ENCODE peak calls at places on chromosome 19, in five cellular contexts. V, U, E, N and Z are unnamed samples.

GRCh38 chr19:23799321-23799720 is 40.6 kb upstream of the ZNF681 start:
- DNase-seq in V (no peak), U (no peak), E (no peak), N (no peak), Z (no peak)

GRCh38 chr19:50705422-50706019 is 14.1 kb downstream of the SHANK1 start:
- DNase-seq in V (no peak), U (peak; percentile 74), E (peak; percentile 67), N (peak; percentile 5), Z (no peak)

GRCh38 chr19:33156354-33156753 is 24.4 kb downstream of the WDR88 start:
- DNase-seq in V (no peak), U (no peak), E (no peak), N (no peak), Z (no peak)

GRCh38 chr19:27657271-27658051 is 1555.5 kb downstream of the UQCRFS1 start:
- DNase-seq in V (no peak), U (peak; percentile 25), E (peak; percentile 3), N (no peak), Z (no peak)

GRCh38 chr19:35501684-35502083 is 11.4 kb upstream of the KRTDAP start:
- DNase-seq in V (no peak), U (no peak), E (no peak), N (peak; percentile 33), Z (no peak)

GRCh38 chr19:49672131-49672919 is 4.7 kb upstream of the PRMT1 start:
- DNase-seq in V (peak; percentile 74), U (peak; percentile 83), E (peak; percentile 94), N (peak; percentile 79), Z (no peak)

GRCh38 chr19:3345850-3346460 is 20.4 kb upstream of the NFIC start:
- DNase-seq in V (no peak), U (no peak), E (no peak), N (no peak), Z (no peak)

GRCh38 chr19:17121736-17122293 is 46.2 kb downstream of the MYO9B start:
- DNase-seq in V (no peak), U (peak; percentile 72), E (no peak), N (peak; percentile 41), Z (no peak)

GRCh38 chr19:40599331-40600085 is 1.7 kb upstream of the LTBP4 start:
- DNase-seq in V (no peak), U (no peak), E (peak; percentile 48), N (no peak), Z (no peak)

GRCh38 chr19:5372572-5373200 is 32.1 kb upstream of the PTPRS start:
- DNase-seq in V (no peak), U (no peak), E (no peak), N (no peak), Z (no peak)

GRCh38 chr19:38319421-38320258 is at the start of gene KCNK6:
- DNase-seq in V (no peak), U (peak; percentile 73), E (peak; percentile 78), N (peak; percentile 32), Z (no peak)

GRCh38 chr19:29532097-29532496 is 6.3 kb downstream of the VSTM2B start:
- DNase-seq in V (no peak), U (no peak), E (peak; percentile 34), N (no peak), Z (no peak)

GRCh38 chr19:58045411-58046050 is 11.7 kb downstream of the ZSCAN1 start:
- DNase-seq in V (no peak), U (no peak), E (no peak), N (no peak), Z (no peak)

GRCh38 chr19:11046608-11047354 is 42.5 kb upstream of the LDLR start:
- DNase-seq in V (no peak), U (no peak), E (no peak), N (no peak), Z (no peak)

GRCh38 chr19:49524812-49525455 is 2.9 kb upstream of the RCN3 start:
- DNase-seq in V (no peak), U (no peak), E (no peak), N (no peak), Z (no peak)

GRCh38 chr19:38686530-38686888 is 39.1 kb downstream of the ACTN4 start:
- DNase-seq in V (no peak), U (no peak), E (peak; percentile 44), N (no peak), Z (no peak)

GRCh38 chr19:47315125-47315821 is 5.6 kb downstream of the C5AR1 start:
- DNase-seq in V (no peak), U (peak; percentile 99), E (peak; percentile 67), N (peak; percentile 95), Z (no peak)

GRCh38 chr19:703651-704446 is 4.9 kb upstream of the PALM start:
- DNase-seq in V (peak; percentile 90), U (peak; percentile 55), E (peak; percentile 97), N (peak; percentile 55), Z (peak; percentile 69)

GRCh38 chr19:3810708-3811355 is 24.7 kb upstream of the MATK start:
- DNase-seq in V (no peak), U (no peak), E (peak; percentile 22), N (no peak), Z (no peak)

GRCh38 chr19:43778651-43779050 is 2.1 kb downstream of the KCNN4 start:
- DNase-seq in V (no peak), U (no peak), E (no peak), N (no peak), Z (no peak)

GRCh38 chr19:49213791-49214190 is 56.2 kb downstream of the TRPM4 start:
- DNase-seq in V (no peak), U (no peak), E (peak; percentile 70), N (no peak), Z (no peak)

GRCh38 chr19:38891791-38892190 is 7.6 kb downstream of the SIRT2 start:
- DNase-seq in V (no peak), U (no peak), E (no peak), N (no peak), Z (no peak)

GRCh38 chr19:46761418-46761831 is 15.2 kb upstream of the STRN4 start:
- DNase-seq in V (no peak), U (no peak), E (no peak), N (no peak), Z (no peak)

GRCh38 chr19:30236006-30236405 is 136.2 kb upstream of the ZNF536 start:
- DNase-seq in V (no peak), U (no peak), E (no peak), N (no peak), Z (no peak)

GRCh38 chr19:16338470-16339360 is 14.1 kb downstream of the KLF2 start:
- DNase-seq in V (no peak), U (no peak), E (no peak), N (peak; percentile 87), Z (no peak)

GRCh38 chr19:48325265-48325910 is at the start of gene EMP3:
- DNase-seq in V (no peak), U (peak; percentile 63), E (peak; percentile 90), N (peak; percentile 98), Z (peak; percentile 54)

GRCh38 chr19:31568724-31569123 is 219.5 kb upstream of the TSHZ3 start:
- DNase-seq in V (no peak), U (no peak), E (peak; percentile 17), N (no peak), Z (no peak)

GRCh38 chr19:33476151-33476707 is 45.4 kb downstream of the PEPD start:
- DNase-seq in V (no peak), U (no peak), E (peak; percentile 11), N (no peak), Z (no peak)

GRCh38 chr19:33409035-33409434 is 35.5 kb downstream of the CEBPG start:
- DNase-seq in V (no peak), U (no peak), E (no peak), N (no peak), Z (no peak)

GRCh38 chr19:55220525-55220924 is 8.0 kb downstream of the TMEM86B start:
- DNase-seq in V (no peak), U (no peak), E (peak; percentile 60), N (no peak), Z (no peak)
- H2BK12ac ChIP-seq in V (no peak overlapping the region), U (no peak overlapping the region), E (no peak overlapping the region), N (no peak overlapping the region), Z (no peak overlapping the region)

DNA sequence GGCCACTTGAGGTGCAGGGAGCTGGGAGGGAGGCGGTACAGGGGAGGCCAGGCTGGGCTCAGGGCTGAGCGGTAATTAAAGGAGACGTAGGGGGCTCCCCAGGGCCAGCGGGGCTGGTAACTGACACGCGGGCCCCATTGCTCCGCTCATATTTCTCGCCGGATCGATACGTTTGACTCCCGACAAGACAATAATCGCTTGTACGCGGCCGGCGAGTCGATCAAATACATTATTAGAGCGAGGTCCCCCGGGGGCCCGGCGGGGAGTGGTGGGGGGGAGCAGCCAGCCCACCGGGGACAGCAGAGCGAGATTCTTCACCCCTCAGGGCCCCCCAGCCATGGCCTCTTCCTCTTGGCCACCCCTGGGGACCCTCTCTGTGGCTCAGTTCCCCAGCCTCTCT is 2.4 kb upstream of the POU2F2 start:
- DNase-seq in V (no peak), U (no peak), E (no peak), N (no peak), Z (no peak)
- H2BK12ac ChIP-seq in V (no peak overlapping the region), U (no peak overlapping the region), E (no peak overlapping the region), N (no peak overlapping the region), Z (no peak overlapping the region)

GRCh38 chr19:19132912-19133311 is 5.4 kb downstream of the TMEM161A start:
- DNase-seq in V (no peak), U (no peak), E (no peak), N (no peak), Z (no peak)
- H2BK12ac ChIP-seq in V (no peak overlapping the region), U (no peak overlapping the region), E (no peak overlapping the region), N (no peak overlapping the region), Z (no peak overlapping the region)

GRCh38 chr19:13844130-13844631 is 32.8 kb upstream of the NANOS3 start:
- DNase-seq in V (no peak), U (no peak), E (no peak), N (no peak), Z (no peak)

GRCh38 chr19:13847900-13848677 is 28.8 kb upstream of the NANOS3 start:
- DNase-seq in V (no peak), U (peak; percentile 31), E (no peak), N (no peak), Z (no peak)

GRCh38 chr19:13847033-13847899 is 29.7 kb upstream of the NANOS3 start:
- DNase-seq in V (no peak), U (peak; percentile 97), E (peak; percentile 92), N (peak; percentile 97), Z (peak; percentile 95)

GRCh38 chr19:13848811-13849241 is 28.1 kb upstream of the NANOS3 start:
- DNase-seq in V (no peak), U (peak; percentile 66), E (no peak), N (peak; percentile 66), Z (no peak)

DNA sequence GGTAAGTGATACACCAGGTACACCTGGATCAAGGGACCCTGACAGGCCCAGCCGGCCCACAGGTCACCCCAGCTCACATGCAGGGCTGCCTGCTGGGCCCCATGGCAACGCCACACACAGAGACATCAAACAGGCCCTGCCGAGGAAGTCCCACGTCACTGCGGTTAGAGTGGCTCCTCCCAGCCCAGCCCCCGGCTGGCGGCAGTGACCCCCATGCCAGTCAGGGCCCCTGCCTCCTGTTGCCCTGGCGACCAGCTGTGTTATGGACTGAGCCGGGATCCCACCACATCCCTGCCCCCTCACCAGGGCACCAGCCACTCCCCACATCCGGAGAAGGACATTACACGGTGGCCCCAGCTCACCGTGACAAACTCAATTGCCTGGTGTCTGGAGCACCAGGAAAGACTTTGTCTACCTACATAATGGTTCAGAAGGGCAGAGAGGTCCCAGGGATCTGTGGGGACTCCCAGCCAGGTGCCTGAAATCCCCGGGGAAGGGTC is 30.4 kb upstream of the NANOS3 start:
- DNase-seq in V (no peak), U (peak; percentile 97), E (peak; percentile 95), N (peak; percentile 99), Z (no peak)
- H2BK12ac ChIP-seq in V (peak overlapping the region; percentile 99), U (peak overlapping the region; percentile 99), E (peak overlapping the region; percentile 5), N (peak overlapping the region; percentile 100), Z (peak overlapping the region; percentile 100)